ENCODE peak calls at places on chromosomes 4 and X, in five cellular contexts. One of them, this sample, is unnamed.

GRCh38 chrX:102964941-102965340 is 27.9 kb downstream of the RAB40AL start:
- DNase-seq in OCI-LY7: no peak
- DNase-seq in IMR-90: no peak
- DNase-seq in cardiac muscle cell: no peak
- DNase-seq in colonic mucosa: no peak
- DNase-seq in this sample: no peak

GRCh38 chr4:102411416-102411815 is 66.1 kb upstream of the SLC39A8 start:
- DNase-seq in colonic mucosa: no peak
- DNase-seq in IMR-90: no peak
- DNase-seq in cardiac muscle cell: no peak
- DNase-seq in OCI-LY7: no peak
- DNase-seq in this sample: no peak

GRCh38 chrX:134338527-134338926 is 101.5 kb downstream of the CCDC160 start:
- DNase-seq in IMR-90: no peak
- DNase-seq in OCI-LY7: peak
- DNase-seq in colonic mucosa: no peak
- DNase-seq in cardiac muscle cell: no peak
- DNase-seq in this sample: no peak

GRCh38 chr4:4202510-4202909 is 24.2 kb downstream of the OTOP1 start:
- DNase-seq in colonic mucosa: no peak
- DNase-seq in IMR-90: no peak
- DNase-seq in OCI-LY7: no peak
- DNase-seq in cardiac muscle cell: no peak
- DNase-seq in this sample: no peak

GRCh38 chr4:114813961-114814360 is 215.4 kb downstream of the UGT8 start:
- DNase-seq in IMR-90: no peak
- DNase-seq in cardiac muscle cell: no peak
- DNase-seq in colonic mucosa: no peak
- DNase-seq in OCI-LY7: no peak
- DNase-seq in this sample: no peak

GRCh38 chr4:138259801-138260200 is 17.7 kb upstream of the SLC7A11 start:
- DNase-seq in IMR-90: peak
- DNase-seq in colonic mucosa: no peak
- DNase-seq in OCI-LY7: no peak
- DNase-seq in cardiac muscle cell: peak
- DNase-seq in this sample: peak

GRCh38 chr4:36251983-36252382 is 7.7 kb upstream of the ARAP2 start:
- DNase-seq in IMR-90: no peak
- DNase-seq in colonic mucosa: no peak
- DNase-seq in OCI-LY7: no peak
- DNase-seq in cardiac muscle cell: no peak
- DNase-seq in this sample: no peak

GRCh38 chr4:124262211-124263179 is 450.0 kb downstream of the ANKRD50 start:
- DNase-seq in OCI-LY7: peak
- DNase-seq in colonic mucosa: peak
- DNase-seq in IMR-90: peak
- DNase-seq in cardiac muscle cell: peak
- DNase-seq in this sample: peak

GRCh38 chr4:155433636-155434360 is 57.0 kb upstream of the MAP9 start:
- DNase-seq in cardiac muscle cell: peak
- DNase-seq in OCI-LY7: no peak
- DNase-seq in IMR-90: peak
- DNase-seq in colonic mucosa: no peak
- DNase-seq in this sample: no peak

GRCh38 chr4:151325320-151326246 is at the start of gene SH3D19:
- DNase-seq in OCI-LY7: no peak
- DNase-seq in IMR-90: peak
- DNase-seq in cardiac muscle cell: peak
- DNase-seq in colonic mucosa: peak
- DNase-seq in this sample: no peak

GRCh38 chr4:173448919-173449641 is 50.2 kb upstream of the SCRG1 start:
- DNase-seq in colonic mucosa: no peak
- DNase-seq in IMR-90: peak
- DNase-seq in cardiac muscle cell: no peak
- DNase-seq in OCI-LY7: no peak
- DNase-seq in this sample: no peak

GRCh38 chr4:80049402-80049801 is 23.6 kb downstream of the ANTXR2 start:
- DNase-seq in cardiac muscle cell: no peak
- DNase-seq in IMR-90: no peak
- DNase-seq in colonic mucosa: no peak
- DNase-seq in OCI-LY7: no peak
- DNase-seq in this sample: no peak

GRCh38 chr4:40952672-40953071 is 202.9 kb downstream of the NSUN7 start:
- DNase-seq in cardiac muscle cell: no peak
- DNase-seq in IMR-90: no peak
- DNase-seq in OCI-LY7: no peak
- DNase-seq in colonic mucosa: no peak
- DNase-seq in this sample: no peak

GRCh38 chrX:46913710-46914109 is 1.5 kb downstream of the JADE3 start:
- DNase-seq in OCI-LY7: no peak
- DNase-seq in colonic mucosa: peak
- DNase-seq in IMR-90: peak
- DNase-seq in cardiac muscle cell: peak
- DNase-seq in this sample: no peak

GRCh38 chr4:26173619-26174018 is 147.2 kb upstream of the RBPJ start:
- DNase-seq in cardiac muscle cell: no peak
- DNase-seq in OCI-LY7: no peak
- DNase-seq in colonic mucosa: no peak
- DNase-seq in IMR-90: peak
- DNase-seq in this sample: no peak

GRCh38 chr4:184811484-184812180 is 14.1 kb downstream of the ACSL1 start:
- DNase-seq in cardiac muscle cell: peak
- DNase-seq in colonic mucosa: no peak
- DNase-seq in IMR-90: no peak
- DNase-seq in OCI-LY7: no peak
- DNase-seq in this sample: no peak

GRCh38 chrX:45750639-45751038 is 550.0 kb upstream of the DIPK2B start:
- DNase-seq in OCI-LY7: no peak
- DNase-seq in IMR-90: no peak
- DNase-seq in colonic mucosa: no peak
- DNase-seq in cardiac muscle cell: no peak
- DNase-seq in this sample: no peak

GRCh38 chrX:13690836-13691235 is 1.9 kb downstream of the RAB9A start:
- DNase-seq in cardiac muscle cell: no peak
- DNase-seq in OCI-LY7: peak
- DNase-seq in colonic mucosa: no peak
- DNase-seq in IMR-90: no peak
- DNase-seq in this sample: no peak

GRCh38 chr4:78056265-78057129 is 626 bp upstream of the FRAS1 start:
- DNase-seq in cardiac muscle cell: peak
- DNase-seq in colonic mucosa: peak
- DNase-seq in OCI-LY7: peak
- DNase-seq in IMR-90: peak
- DNase-seq in this sample: peak

GRCh38 chr4:182015893-182016292 is 227.3 kb upstream of the TENM3 start:
- DNase-seq in cardiac muscle cell: no peak
- DNase-seq in colonic mucosa: no peak
- DNase-seq in IMR-90: peak
- DNase-seq in OCI-LY7: no peak
- DNase-seq in this sample: peak

GRCh38 chr4:86892639-86892965 is 380 bp upstream of the C4orf36 start:
- DNase-seq in colonic mucosa: no peak
- DNase-seq in IMR-90: no peak
- DNase-seq in cardiac muscle cell: no peak
- DNase-seq in OCI-LY7: no peak
- DNase-seq in this sample: no peak

GRCh38 chr4:16721618-16722291 is 176.7 kb downstream of the LDB2 start:
- DNase-seq in colonic mucosa: no peak
- DNase-seq in cardiac muscle cell: peak
- DNase-seq in OCI-LY7: no peak
- DNase-seq in IMR-90: peak
- DNase-seq in this sample: no peak

GRCh38 chr4:165190591-165191212 is 16.7 kb upstream of the KLHL2 start:
- DNase-seq in cardiac muscle cell: no peak
- DNase-seq in colonic mucosa: no peak
- DNase-seq in OCI-LY7: no peak
- DNase-seq in IMR-90: no peak
- DNase-seq in this sample: no peak

GRCh38 chr4:22500831-22501714 is 14.8 kb downstream of the ADGRA3 start:
- DNase-seq in cardiac muscle cell: no peak
- DNase-seq in IMR-90: peak
- DNase-seq in colonic mucosa: peak
- DNase-seq in OCI-LY7: no peak
- DNase-seq in this sample: peak

GRCh38 chrX:25524150-25524549 is 508.4 kb upstream of the ARX start:
- DNase-seq in OCI-LY7: no peak
- DNase-seq in cardiac muscle cell: peak
- DNase-seq in colonic mucosa: no peak
- DNase-seq in IMR-90: peak
- DNase-seq in this sample: no peak

GRCh38 chrX:40434947-40435346 is 145.8 kb upstream of the ATP6AP2 start:
- DNase-seq in colonic mucosa: no peak
- DNase-seq in IMR-90: peak
- DNase-seq in OCI-LY7: no peak
- DNase-seq in cardiac muscle cell: peak
- DNase-seq in this sample: no peak

GRCh38 chrX:79728421-79728820 is 286.1 kb upstream of the TBX22 start:
- DNase-seq in OCI-LY7: no peak
- DNase-seq in cardiac muscle cell: no peak
- DNase-seq in colonic mucosa: no peak
- DNase-seq in IMR-90: no peak
- DNase-seq in this sample: no peak

GRCh38 chrX:15930585-15930984 is 76.0 kb upstream of the AP1S2 start:
- DNase-seq in IMR-90: peak
- DNase-seq in colonic mucosa: no peak
- DNase-seq in OCI-LY7: peak
- DNase-seq in cardiac muscle cell: peak
- DNase-seq in this sample: peak

GRCh38 chrX:40389555-40389954 is 191.2 kb upstream of the ATP6AP2 start:
- DNase-seq in IMR-90: no peak
- DNase-seq in OCI-LY7: no peak
- DNase-seq in cardiac muscle cell: no peak
- DNase-seq in colonic mucosa: no peak
- DNase-seq in this sample: no peak

GRCh38 chr4:5142726-5143125 is 91.4 kb downstream of the STK32B start:
- DNase-seq in cardiac muscle cell: peak
- DNase-seq in IMR-90: peak
- DNase-seq in OCI-LY7: peak
- DNase-seq in colonic mucosa: no peak
- DNase-seq in this sample: no peak

GRCh38 chrX:40663880-40664630 is 16.7 kb upstream of the CXorf38 start:
- DNase-seq in IMR-90: peak
- DNase-seq in colonic mucosa: no peak
- DNase-seq in OCI-LY7: no peak
- DNase-seq in cardiac muscle cell: peak
- DNase-seq in this sample: no peak

GRCh38 chr4:113404167-113404571 is 354.7 kb downstream of the ANK2 start:
- DNase-seq in OCI-LY7: no peak
- DNase-seq in colonic mucosa: no peak
- DNase-seq in IMR-90: no peak
- DNase-seq in cardiac muscle cell: no peak
- DNase-seq in this sample: no peak

GRCh38 chr4:183504930-183505555 is at the start of gene ING2:
- DNase-seq in colonic mucosa: peak
- DNase-seq in OCI-LY7: no peak
- DNase-seq in IMR-90: no peak
- DNase-seq in cardiac muscle cell: no peak
- DNase-seq in this sample: no peak

GRCh38 chrX:56113785-56114436 is 118.2 kb upstream of the KLF8 start:
- DNase-seq in OCI-LY7: no peak
- DNase-seq in IMR-90: no peak
- DNase-seq in colonic mucosa: no peak
- DNase-seq in cardiac muscle cell: no peak
- DNase-seq in this sample: no peak

GRCh38 chr4:8872402-8873291 is 1.0 kb upstream of the HMX1 start:
- DNase-seq in cardiac muscle cell: no peak
- DNase-seq in IMR-90: no peak
- DNase-seq in OCI-LY7: no peak
- DNase-seq in colonic mucosa: no peak
- DNase-seq in this sample: no peak

GRCh38 chr4:8869879-8870646 is 1.6 kb downstream of the HMX1 start:
- DNase-seq in cardiac muscle cell: no peak
- DNase-seq in IMR-90: no peak
- DNase-seq in colonic mucosa: no peak
- DNase-seq in OCI-LY7: no peak
- DNase-seq in this sample: no peak

GRCh38 chr4:8871417-8872401 is at the start of gene HMX1:
- DNase-seq in colonic mucosa: no peak
- DNase-seq in OCI-LY7: no peak
- DNase-seq in cardiac muscle cell: no peak
- DNase-seq in IMR-90: no peak
- DNase-seq in this sample: no peak

GRCh38 chr4:8869002-8869878 is 2.4 kb downstream of the HMX1 start:
- DNase-seq in IMR-90: no peak
- DNase-seq in OCI-LY7: no peak
- DNase-seq in cardiac muscle cell: no peak
- DNase-seq in colonic mucosa: no peak
- DNase-seq in this sample: no peak

GRCh38 chr4:8870647-8871416 is 807 bp downstream of the HMX1 start:
- DNase-seq in OCI-LY7: no peak
- DNase-seq in cardiac muscle cell: no peak
- DNase-seq in colonic mucosa: no peak
- DNase-seq in IMR-90: no peak
- DNase-seq in this sample: no peak
- H3K4me3 ChIP-seq in OCI-LY7: no peak
- H3K4me3 ChIP-seq in cardiac muscle cell: peak
- H3K4me3 ChIP-seq in colonic mucosa: no peak
- H3K4me3 ChIP-seq in IMR-90: no peak
- H3K4me3 ChIP-seq in this sample: no peak

GRCh38 chr4:2295535-2296442 is 33.9 kb upstream of the MXD4 start:
- DNase-seq in OCI-LY7: no peak
- DNase-seq in IMR-90: no peak
- DNase-seq in colonic mucosa: no peak
- DNase-seq in cardiac muscle cell: no peak
- DNase-seq in this sample: no peak
- TF ChIP-seq CTCF in OCI-LY7: no peak
- TF ChIP-seq CTCF in IMR-90: no peak
- TF ChIP-seq CTCF in colonic mucosa: no peak
- TF ChIP-seq CTCF in cardiac muscle cell: no peak
- TF ChIP-seq CTCF in this sample: no peak

GRCh38 chrX:120140293-120140981 is 18.0 kb upstream of the RHOXF2 start:
- DNase-seq in cardiac muscle cell: no peak
- DNase-seq in OCI-LY7: no peak
- DNase-seq in colonic mucosa: no peak
- DNase-seq in IMR-90: no peak
- DNase-seq in this sample: no peak
- H3K4me3 ChIP-seq in cardiac muscle cell: no peak
- H3K4me3 ChIP-seq in OCI-LY7: no peak
- H3K4me3 ChIP-seq in colonic mucosa: no peak
- H3K4me3 ChIP-seq in IMR-90: no peak
- H3K4me3 ChIP-seq in this sample: no peak

GRCh38 chr4:85825937-85826678 is 351.2 kb downstream of the ARHGAP24 start:
- DNase-seq in cardiac muscle cell: peak
- DNase-seq in OCI-LY7: no peak
- DNase-seq in colonic mucosa: peak
- DNase-seq in IMR-90: peak
- DNase-seq in this sample: peak
- TF ChIP-seq CTCF in cardiac muscle cell: no peak
- TF ChIP-seq CTCF in OCI-LY7: no peak
- TF ChIP-seq CTCF in colonic mucosa: no peak
- TF ChIP-seq CTCF in IMR-90: peak
- TF ChIP-seq CTCF in this sample: peak

GRCh38 chrX:2677764-2678163 is 13.3 kb upstream of the CD99 start:
- DNase-seq in OCI-LY7: no peak
- DNase-seq in cardiac muscle cell: peak
- DNase-seq in colonic mucosa: peak
- DNase-seq in IMR-90: peak
- DNase-seq in this sample: peak
- H3K4me3 ChIP-seq in OCI-LY7: no peak
- H3K4me3 ChIP-seq in cardiac muscle cell: no peak
- H3K4me3 ChIP-seq in colonic mucosa: no peak
- H3K4me3 ChIP-seq in IMR-90: no peak
- H3K4me3 ChIP-seq in this sample: no peak

This sample was measured in kidney epithelial cell.